ENCODE peak calls at places on chromosomes 11 and 22, in four cellular contexts. P is stimulated activated CD4-positive, alpha-beta T cell treated with anti-CD3 and anti-CD28 coated beads, Interleukin-15, amount 100 ng/mL, for 24 hours; Q is NCI-H2081; J is BJ. B is an unnamed sample.

GRCh38 chr11:61488651-61489291 is 19.8 kb upstream of the LRRC10B start:
- DNase-seq in P (no peak), Q (no peak), J (no peak), B (peak)

GRCh38 chr22:30224161-30224857 is 22.2 kb downstream of the LIF start:
- DNase-seq in P (no peak), Q (no peak), J (peak), B (no peak)

GRCh38 chr11:101436511-101437142 is 147.2 kb downstream of the TRPC6 start:
- DNase-seq in P (peak), Q (peak), J (no peak), B (peak)

GRCh38 chr11:111515591-111515990 is 1.0 kb downstream of the HOATZ start:
- DNase-seq in P (no peak), Q (no peak), J (no peak), B (no peak)

GRCh38 chr11:798093-798713 is at the start of gene SLC25A22:
- DNase-seq in P (peak), Q (peak), J (no peak), B (peak)

GRCh38 chr22:30210235-30210831 is 36.2 kb downstream of the LIF start:
- DNase-seq in P (no peak), Q (no peak), J (no peak), B (no peak)

GRCh38 chr11:102318469-102318868 is 1.2 kb downstream of the BIRC3 start:
- DNase-seq in P (peak), Q (no peak), J (no peak), B (no peak)

GRCh38 chr11:16086229-16086628 is 270.1 kb downstream of the SOX6 start:
- DNase-seq in P (no peak), Q (no peak), J (no peak), B (no peak)

GRCh38 chr11:11940551-11940950 is 67.9 kb downstream of the DKK3 start:
- DNase-seq in P (no peak), Q (no peak), J (no peak), B (no peak)

GRCh38 chr11:46003647-46004046 is 81.2 kb downstream of the LARGE2 start:
- DNase-seq in P (no peak), Q (no peak), J (no peak), B (no peak)

GRCh38 chr11:60119708-60120107 is 31.2 kb downstream of the MS4A2 start:
- DNase-seq in P (no peak), Q (no peak), J (no peak), B (no peak)

B was measured in SHP77 treated with DMSO at 0.1 percent for 48 hours.